ENCODE peak calls at places on chromosomes 3 and 15, in five cellular contexts. S is pancreas; B is fibroblast of pulmonary artery; H is right cardiac atrium; L is CD8-positive, alpha-beta memory T cell. C is an unnamed sample.

GRCh38 chr3:153595186-153595815 is 433.3 kb downstream of the RAP2B start:
- DNase-seq in S (no peak), B (peak; percentile 78), L (no peak), H (no peak), C (no peak)

GRCh38 chr3:186241910-186242821 is 119.9 kb downstream of the DGKG start:
- DNase-seq in L (no peak), S (peak; percentile 71), H (peak; percentile 85), B (peak; percentile 75), C (peak; percentile 73)

GRCh38 chr3:171875923-171876412 is 32.8 kb downstream of the TMEM212 start:
- DNase-seq in S (no peak), B (peak; percentile 52), L (no peak), H (no peak), C (no peak)

GRCh38 chr15:77775373-77775772 is 142.7 kb upstream of the LINGO1 start:
- DNase-seq in H (no peak), S (no peak), L (no peak), B (no peak), C (no peak)

GRCh38 chr3:23830869-23831484 is 25.2 kb downstream of the UBE2E1 start:
- DNase-seq in B (no peak), L (no peak), H (no peak), S (no peak), C (peak; percentile 68)

GRCh38 chr3:125431391-125431790 is 56.3 kb upstream of the ZNF148 start:
- DNase-seq in B (peak; percentile 22), H (no peak), S (no peak), L (no peak), C (no peak)

GRCh38 chr3:10867384-10867783 is 51.4 kb downstream of the SLC6A11 start:
- DNase-seq in L (no peak), B (peak; percentile 24), S (no peak), H (no peak), C (no peak)

GRCh38 chr3:132284756-132285619 is 32.2 kb upstream of the ACP3 start:
- DNase-seq in S (no peak), B (no peak), L (no peak), H (peak; percentile 74), C (no peak)

GRCh38 chr15:78249131-78249530 is 14.8 kb upstream of the ACSBG1 start:
- DNase-seq in B (no peak), L (no peak), H (no peak), S (no peak), C (no peak)

GRCh38 chr3:14093831-14094230 is 30.8 kb downstream of the CHCHD4 start:
- DNase-seq in L (no peak), S (no peak), B (no peak), H (no peak), C (no peak)

GRCh38 chr15:39415634-39416033 is 165.2 kb upstream of the THBS1 start:
- DNase-seq in L (no peak), S (no peak), B (no peak), H (no peak), C (no peak)
- H3K4me3 ChIP-seq in L (no peak overlapping the region), S (no peak overlapping the region), B (no peak overlapping the region), H (no peak overlapping the region), C (no peak overlapping the region)

GRCh38 chr3:64561503-64561810 is 126.3 kb downstream of the ADAMTS9 start:
- DNase-seq in H (peak; percentile 63), B (no peak), L (no peak), S (no peak), C (no peak)
- H3K4me3 ChIP-seq in H (no peak overlapping the region), B (no peak overlapping the region), L (no peak overlapping the region), S (no peak overlapping the region), C (no peak overlapping the region)

GRCh38 chr15:67185621-67186225 is 68.7 kb downstream of the AAGAB start:
- DNase-seq in B (no peak), H (peak; percentile 65), S (no peak), L (no peak), C (no peak)

GRCh38 chr15:67188551-67189218 is 65.8 kb downstream of the AAGAB start:
- DNase-seq in S (no peak), B (peak; percentile 77), L (no peak), H (no peak), C (no peak)

GRCh38 chr15:67186688-67187087 is 67.8 kb downstream of the AAGAB start:
- DNase-seq in H (peak; percentile 70), B (no peak), L (no peak), S (peak; percentile 48), C (no peak)

GRCh38 chr15:67186226-67186649 is 68.2 kb downstream of the AAGAB start:
- DNase-seq in B (peak; percentile 50), L (no peak), S (no peak), H (peak; percentile 91), C (no peak)

GRCh38 chr15:67187351-67187854 is 67.1 kb downstream of the AAGAB start:
- DNase-seq in H (no peak), S (no peak), B (no peak), L (no peak), C (no peak)
- H3K4me3 ChIP-seq in H (no peak overlapping the region), S (no peak overlapping the region), B (no peak overlapping the region), L (no peak overlapping the region), C (no peak overlapping the region)

GRCh38 chr3:36800533-36801116 is 36.3 kb upstream of the DCLK3 start:
- DNase-seq in S (no peak), L (no peak), H (no peak), B (no peak), C (no peak)
- H3K4me3 ChIP-seq in S (no peak overlapping the region), L (no peak overlapping the region), H (no peak overlapping the region), B (no peak overlapping the region), C (no peak overlapping the region)

C was measured in GM12864.